ENCODE peak calls at places on chromosome 6, in four cellular contexts. K, B, L and O are unnamed samples.

GRCh38 chr6:167898673-167899311 is 72.1 kb downstream of the AFDN start:
- DNase-seq in K (no peak), B (no peak), L (no peak), O (no peak)

GRCh38 chr6:150273457-150274309 is 95.1 kb upstream of the IYD start:
- DNase-seq in K (no peak), B (no peak), L (no peak), O (no peak)

GRCh38 chr6:100554228-100554627 is 89.5 kb upstream of the SIM1 start:
- DNase-seq in K (no peak), B (no peak), L (no peak), O (no peak)

GRCh38 chr6:140077712-140078551 is 703.5 kb upstream of the CITED2 start:
- DNase-seq in K (no peak), B (no peak), L (no peak), O (no peak)

GRCh38 chr6:160198577-160199211 is 59.9 kb downstream of the SLC22A2 start:
- DNase-seq in K (no peak), B (no peak), L (no peak), O (no peak)

GRCh38 chr6:149754573-149754972 is 5.0 kb downstream of the PCMT1 start:
- DNase-seq in K (no peak), B (no peak), L (no peak), O (no peak)

GRCh38 chr6:78910611-78911134 is 43.3 kb downstream of the IRAK1BP1 start:
- DNase-seq in K (no peak), B (peak), L (no peak), O (peak)

GRCh38 chr6:149060985-149061760 is 256.3 kb upstream of the TAB2 start:
- DNase-seq in K (peak), B (no peak), L (no peak), O (no peak)

GRCh38 chr6:46996860-46997641 is 45.1 kb downstream of the ADGRF1 start:
- DNase-seq in K (no peak), B (no peak), L (no peak), O (no peak)

GRCh38 chr6:149864578-149865535 is 698 bp upstream of the LRP11 start:
- DNase-seq in K (peak), B (no peak), L (no peak), O (peak)

DNA sequence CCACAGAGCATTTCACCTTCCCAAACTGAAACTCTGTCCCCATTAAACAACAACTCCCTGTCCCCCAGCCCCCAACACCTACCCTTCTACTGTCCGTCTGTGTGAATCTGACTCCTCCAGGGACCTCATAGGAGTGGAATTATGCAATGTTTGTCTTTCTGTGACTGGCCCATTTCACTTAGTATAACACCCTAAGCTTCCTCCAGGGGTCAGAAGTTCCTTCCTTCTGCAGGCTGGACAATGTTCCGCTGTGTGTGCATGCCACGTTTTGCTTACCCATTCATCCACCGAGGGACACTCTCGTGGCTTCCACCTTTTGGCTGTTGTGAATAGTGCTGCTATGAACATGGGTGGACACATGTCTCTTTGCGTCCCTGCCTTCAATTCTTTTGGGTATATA is 37.6 kb upstream of the MPC1 start:
- DNase-seq in K (no peak), B (no peak), L (no peak), O (no peak)
- TF ChIP-seq CTCF in K (no peak), B (no peak), L (no peak), O (peak)

GRCh38 chr6:143998686-143999085 is 9.4 kb downstream of the PLAGL1 start:
- DNase-seq in K (no peak), B (no peak), L (no peak), O (no peak)
- H3K27ac ChIP-seq in K (no peak), B (no peak), L (no peak), O (no peak)

GRCh38 chr6:36724514-36725385 is 27.1 kb downstream of the RAB44 start:
- DNase-seq in K (peak), B (peak), L (peak), O (peak)
- H3K4me3 ChIP-seq in K (no peak), B (no peak), L (no peak), O (no peak)

DNA sequence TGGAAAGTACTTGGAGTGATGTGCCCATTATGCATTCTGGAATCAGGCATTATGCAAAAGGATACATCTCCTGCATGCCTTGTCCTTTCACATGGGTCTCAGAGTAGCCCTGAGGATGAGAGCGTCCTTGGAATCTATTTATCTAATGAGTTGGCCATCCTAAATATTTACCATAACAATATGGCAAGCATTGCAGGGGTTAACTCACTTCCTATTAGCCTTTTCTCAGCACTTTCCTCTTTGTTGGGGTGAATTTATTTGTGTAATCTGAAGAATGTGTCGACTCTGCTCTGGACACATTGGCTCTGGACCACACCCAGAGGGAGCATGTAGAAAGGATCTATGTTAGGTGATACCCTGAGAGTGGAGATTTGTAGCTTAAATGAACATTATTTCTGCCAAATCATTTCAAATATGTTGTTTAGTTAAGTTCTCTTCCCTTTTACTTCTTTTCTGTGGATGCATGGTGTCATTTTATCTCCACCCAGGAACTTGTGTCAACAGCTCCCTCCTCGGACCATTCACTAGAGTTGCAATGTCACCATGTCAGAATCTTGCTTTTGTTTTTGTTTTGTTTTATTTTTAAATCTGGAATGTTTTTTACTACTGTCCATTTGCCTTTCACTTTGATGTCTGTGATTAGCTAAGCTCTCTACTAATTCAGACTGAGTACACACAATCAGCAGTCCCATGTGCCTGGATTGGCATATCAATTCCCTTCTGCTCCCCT is 757.0 kb upstream of the MMS22L start:
- DNase-seq in K (no peak), B (no peak), L (no peak), O (no peak)
- TF ChIP-seq CTCF in K (no peak), B (no peak), L (no peak), O (peak)

GRCh38 chr6:12051861-12052368 is 39.8 kb downstream of the HIVEP1 start:
- DNase-seq in K (no peak), B (no peak), L (no peak), O (no peak)
- H3K27ac ChIP-seq in K (no peak), B (peak), L (no peak), O (no peak)

GRCh38 chr6:147103007-147103406 is 101.2 kb upstream of the STXBP5 start:
- DNase-seq in K (no peak), B (no peak), L (no peak), O (no peak)

GRCh38 chr6:147108256-147108910 is 95.8 kb upstream of the STXBP5 start:
- DNase-seq in K (no peak), B (no peak), L (no peak), O (no peak)

GRCh38 chr6:147106759-147107401 is 97.3 kb upstream of the STXBP5 start:
- DNase-seq in K (no peak), B (peak), L (no peak), O (no peak)

GRCh38 chr6:147103641-147104040 is 100.6 kb upstream of the STXBP5 start:
- DNase-seq in K (no peak), B (no peak), L (no peak), O (no peak)

DNA sequence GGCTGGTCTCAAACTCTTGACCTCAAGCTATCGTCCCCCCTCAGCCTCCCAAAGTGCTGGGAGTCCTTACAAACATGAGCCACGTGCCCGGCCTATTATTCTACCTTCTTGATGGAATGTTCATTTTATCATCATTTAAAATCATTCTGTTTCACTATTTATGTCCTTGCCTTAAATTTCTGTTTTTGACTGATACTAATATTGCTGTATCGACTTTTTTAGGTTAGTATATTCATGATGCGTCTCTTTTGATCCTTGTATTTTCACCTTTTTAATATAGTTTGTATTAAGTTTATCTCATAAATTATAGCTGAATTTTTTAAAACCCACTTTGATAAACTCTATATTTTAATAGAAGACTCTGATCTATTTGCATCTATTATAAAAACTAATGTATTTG is 98.4 kb upstream of the STXBP5 start:
- DNase-seq in K (no peak), B (no peak), L (no peak), O (no peak)
- H3K4me3 ChIP-seq in K (no peak), B (no peak), L (no peak), O (no peak)

GRCh38 chr6:76861403-76861802 is 601.9 kb downstream of the HTR1B start:
- DNase-seq in K (peak), B (no peak), L (no peak), O (no peak)
- TF ChIP-seq CTCF in K (no peak), B (peak), L (no peak), O (peak)